ENCODE peak calls at places on chromosomes 2 and 18, in nine cellular contexts. One of them, this sample, is unnamed.
A peak's percentile ranks its signal among the peaks of the same experiment; 100 is the strongest.

GRCh38 chr18:9868857-9869712 is 16.7 kb upstream of the TXNDC2 start:
- DNase-seq in activated CD8-positive, alpha-beta memory T cell treated with anti-CD3 and anti-CD28 coated beads for 48 hours: no peak
- DNase-seq in HFFc6: no peak
- DNase-seq in SW480: no peak
- DNase-seq in A172: no peak
- DNase-seq in nephron progenitor cell: no peak
- DNase-seq in HT1080: no peak
- DNase-seq in esophagus squamous epithelium: no peak
- DNase-seq in stimulated activated CD4-positive, alpha-beta T cell treated with anti-CD3 and anti-CD28 coated beads, Interleukin-1b, Interleukin-23, amount 100 ng/mL, for 24 hours: no peak
- DNase-seq in this sample: no peak

GRCh38 chr18:75375341-75375740 is 52.2 kb downstream of the SMIM21 start:
- DNase-seq in activated CD8-positive, alpha-beta memory T cell treated with anti-CD3 and anti-CD28 coated beads for 48 hours: no peak
- DNase-seq in HFFc6: no peak
- DNase-seq in SW480: no peak
- DNase-seq in A172: no peak
- DNase-seq in nephron progenitor cell: no peak
- DNase-seq in HT1080: no peak
- DNase-seq in esophagus squamous epithelium: no peak
- DNase-seq in stimulated activated CD4-positive, alpha-beta T cell treated with anti-CD3 and anti-CD28 coated beads, Interleukin-1b, Interleukin-23, amount 100 ng/mL, for 24 hours: no peak
- DNase-seq in this sample: no peak

GRCh38 chr2:230124792-230125452 is 56.2 kb upstream of the SLC16A14 start:
- DNase-seq in activated CD8-positive, alpha-beta memory T cell treated with anti-CD3 and anti-CD28 coated beads for 48 hours: no peak
- DNase-seq in HFFc6: no peak
- DNase-seq in SW480: no peak
- DNase-seq in A172: no peak
- DNase-seq in nephron progenitor cell: no peak
- DNase-seq in HT1080: peak; percentile 42
- DNase-seq in esophagus squamous epithelium: no peak
- DNase-seq in stimulated activated CD4-positive, alpha-beta T cell treated with anti-CD3 and anti-CD28 coated beads, Interleukin-1b, Interleukin-23, amount 100 ng/mL, for 24 hours: no peak
- DNase-seq in this sample: no peak

GRCh38 chr2:129929321-129930290 is 49.9 kb upstream of the RAB6C start:
- DNase-seq in activated CD8-positive, alpha-beta memory T cell treated with anti-CD3 and anti-CD28 coated beads for 48 hours: no peak
- DNase-seq in HFFc6: peak; percentile 87
- DNase-seq in SW480: no peak
- DNase-seq in A172: no peak
- DNase-seq in nephron progenitor cell: no peak
- DNase-seq in HT1080: no peak
- DNase-seq in esophagus squamous epithelium: no peak
- DNase-seq in stimulated activated CD4-positive, alpha-beta T cell treated with anti-CD3 and anti-CD28 coated beads, Interleukin-1b, Interleukin-23, amount 100 ng/mL, for 24 hours: no peak
- DNase-seq in this sample: peak; percentile 33

GRCh38 chr18:79944746-79945117 is 6.7 kb downstream of the SLC66A2 start:
- DNase-seq in activated CD8-positive, alpha-beta memory T cell treated with anti-CD3 and anti-CD28 coated beads for 48 hours: no peak
- DNase-seq in HFFc6: no peak
- DNase-seq in SW480: no peak
- DNase-seq in A172: no peak
- DNase-seq in nephron progenitor cell: no peak
- DNase-seq in HT1080: no peak
- DNase-seq in esophagus squamous epithelium: no peak
- DNase-seq in stimulated activated CD4-positive, alpha-beta T cell treated with anti-CD3 and anti-CD28 coated beads, Interleukin-1b, Interleukin-23, amount 100 ng/mL, for 24 hours: no peak
- DNase-seq in this sample: no peak

GRCh38 chr2:241752253-241752652 is 17.8 kb downstream of the D2HGDH start:
- DNase-seq in activated CD8-positive, alpha-beta memory T cell treated with anti-CD3 and anti-CD28 coated beads for 48 hours: no peak
- DNase-seq in HFFc6: no peak
- DNase-seq in SW480: no peak
- DNase-seq in A172: no peak
- DNase-seq in nephron progenitor cell: no peak
- DNase-seq in HT1080: no peak
- DNase-seq in esophagus squamous epithelium: no peak
- DNase-seq in stimulated activated CD4-positive, alpha-beta T cell treated with anti-CD3 and anti-CD28 coated beads, Interleukin-1b, Interleukin-23, amount 100 ng/mL, for 24 hours: no peak
- DNase-seq in this sample: no peak

GRCh38 chr2:240364582-240364960 is 70.9 kb upstream of the GPC1 start:
- DNase-seq in activated CD8-positive, alpha-beta memory T cell treated with anti-CD3 and anti-CD28 coated beads for 48 hours: no peak
- DNase-seq in HFFc6: no peak
- DNase-seq in SW480: no peak
- DNase-seq in A172: no peak
- DNase-seq in nephron progenitor cell: peak; percentile 2
- DNase-seq in HT1080: no peak
- DNase-seq in esophagus squamous epithelium: no peak
- DNase-seq in stimulated activated CD4-positive, alpha-beta T cell treated with anti-CD3 and anti-CD28 coated beads, Interleukin-1b, Interleukin-23, amount 100 ng/mL, for 24 hours: no peak
- DNase-seq in this sample: no peak

GRCh38 chr2:217279571-217279970 is 419.7 kb upstream of the TNP1 start:
- DNase-seq in activated CD8-positive, alpha-beta memory T cell treated with anti-CD3 and anti-CD28 coated beads for 48 hours: no peak
- DNase-seq in HFFc6: peak; percentile 96
- DNase-seq in SW480: peak; percentile 50
- DNase-seq in A172: peak; percentile 93
- DNase-seq in nephron progenitor cell: no peak
- DNase-seq in HT1080: peak; percentile 88
- DNase-seq in esophagus squamous epithelium: no peak
- DNase-seq in stimulated activated CD4-positive, alpha-beta T cell treated with anti-CD3 and anti-CD28 coated beads, Interleukin-1b, Interleukin-23, amount 100 ng/mL, for 24 hours: no peak
- DNase-seq in this sample: no peak

GRCh38 chr2:149055751-149056150 is 17.3 kb downstream of the LYPD6B start:
- DNase-seq in activated CD8-positive, alpha-beta memory T cell treated with anti-CD3 and anti-CD28 coated beads for 48 hours: no peak
- DNase-seq in HFFc6: peak; percentile 34
- DNase-seq in SW480: no peak
- DNase-seq in A172: peak; percentile 31
- DNase-seq in nephron progenitor cell: no peak
- DNase-seq in HT1080: peak; percentile 32
- DNase-seq in esophagus squamous epithelium: no peak
- DNase-seq in stimulated activated CD4-positive, alpha-beta T cell treated with anti-CD3 and anti-CD28 coated beads, Interleukin-1b, Interleukin-23, amount 100 ng/mL, for 24 hours: no peak
- DNase-seq in this sample: no peak